ENCODE peak calls at places on chromosomes 4 and X, in five cellular contexts. B is SW480; L is activated T-cell treated with anti-CD3 and anti-CD28 coated beads, Interleukin-2, amount 50 U/mL, for 1 hour; U is central memory CD8-positive, alpha-beta T cell; Q is HCT116. T is an unnamed sample.
A peak's percentile ranks its signal among the peaks of the same experiment; 100 is the strongest.

GRCh38 chr4:53943345-53944085 is 120.9 kb downstream of the CHIC2 start:
- DNase-seq in B (peak; percentile 6), L (no peak), U (no peak), Q (peak; percentile 85), T (peak; percentile 98)

GRCh38 chr4:113467581-113467980 is 294.0 kb downstream of the CAMK2D start:
- DNase-seq in B (peak; percentile 7), L (no peak), U (no peak), Q (no peak), T (no peak)

GRCh38 chrX:115017455-115017854 is at the start of gene IL13RA2:
- DNase-seq in B (no peak), L (no peak), U (no peak), Q (no peak), T (no peak)

GRCh38 chr4:55475394-55476243 is 71.1 kb downstream of the CLOCK start:
- DNase-seq in B (no peak), L (no peak), U (no peak), Q (no peak), T (no peak)

GRCh38 chrX:1105671-1106419 is 106.6 kb downstream of the CRLF2 start:
- DNase-seq in B (no peak), L (no peak), U (no peak), Q (no peak), T (no peak)

GRCh38 chrX:13827693-13828092 is 10.8 kb upstream of the GPM6B start:
- DNase-seq in B (no peak), L (no peak), U (no peak), Q (no peak), T (no peak)

GRCh38 chr4:109375778-109376414 is 57.7 kb upstream of the SEC24B start:
- DNase-seq in B (no peak), L (no peak), U (no peak), Q (no peak), T (no peak)

GRCh38 chr4:56130609-56131150 is 181.9 kb downstream of the CEP135 start:
- DNase-seq in B (no peak), L (no peak), U (no peak), Q (no peak), T (no peak)

GRCh38 chr4:73257995-73258667 is 467 bp downstream of the ANKRD17 start:
- DNase-seq in B (peak; percentile 20), L (no peak), U (no peak), Q (no peak), T (no peak)

GRCh38 chr4:183798921-183799307 is 106.2 kb upstream of the STOX2 start:
- DNase-seq in B (peak; percentile 1), L (no peak), U (no peak), Q (no peak), T (peak; percentile 21)

GRCh38 chrX:53082773-53083616 is 828 bp downstream of the TSPYL2 start:
- DNase-seq in B (no peak), L (peak; percentile 25), U (peak; percentile 12), Q (no peak), T (no peak)

GRCh38 chrX:134258202-134258601 is 21.2 kb downstream of the CCDC160 start:
- DNase-seq in B (no peak), L (no peak), U (no peak), Q (no peak), T (no peak)

GRCh38 chr4:185106353-185106752 is 36.7 kb upstream of the SLC25A4 start:
- DNase-seq in B (no peak), L (no peak), U (no peak), Q (no peak), T (no peak)

GRCh38 chr4:152591361-152591760 is 55.5 kb upstream of the FBXW7 start:
- DNase-seq in B (no peak), L (peak; percentile 35), U (no peak), Q (no peak), T (no peak)

GRCh38 chrX:106906361-106906760 is 3.2 kb upstream of the RIPPLY1 start:
- DNase-seq in B (no peak), L (no peak), U (no peak), Q (no peak), T (peak; percentile 67)

GRCh38 chrX:14014526-14014925 is 15.2 kb downstream of the GEMIN8 start:
- DNase-seq in B (no peak), L (no peak), U (no peak), Q (no peak), T (no peak)

GRCh38 chr4:80134936-80135701 is 62.1 kb upstream of the ANTXR2 start:
- DNase-seq in B (no peak), L (no peak), U (no peak), Q (no peak), T (no peak)

GRCh38 chrX:39899876-39900787 is 197.6 kb downstream of the BCOR start:
- DNase-seq in B (no peak), L (no peak), U (no peak), Q (no peak), T (no peak)

GRCh38 chr4:156889616-156890594 is 81.7 kb downstream of the PDGFC start:
- DNase-seq in B (no peak), L (no peak), U (no peak), Q (no peak), T (peak; percentile 96)

GRCh38 chrX:2425281-2426071 is 75.3 kb downstream of the DHRSX start:
- DNase-seq in B (no peak), L (no peak), U (no peak), Q (no peak), T (peak; percentile 15)

GRCh38 chr4:174545268-174545667 is 23.0 kb upstream of the HPGD start:
- DNase-seq in B (no peak), L (no peak), U (no peak), Q (no peak), T (no peak)

GRCh38 chr4:37664696-37665095 is 21.5 kb downstream of the RELL1 start:
- DNase-seq in B (no peak), L (no peak), U (no peak), Q (no peak), T (no peak)

GRCh38 chr4:125321709-125322362 is 7.1 kb downstream of the FAT4 start:
- DNase-seq in B (no peak), L (no peak), U (no peak), Q (no peak), T (peak; percentile 63)

GRCh38 chr4:88735554-88735953 is 37.9 kb upstream of the NAP1L5 start:
- DNase-seq in B (no peak), L (no peak), U (no peak), Q (no peak), T (no peak)

GRCh38 chr4:41590591-41590990 is 52.6 kb downstream of the LIMCH1 start:
- DNase-seq in B (no peak), L (no peak), U (no peak), Q (no peak), T (peak; percentile 96)

GRCh38 chrX:44432641-44433040 is 89.2 kb upstream of the EFHC2 start:
- DNase-seq in B (no peak), L (no peak), U (no peak), Q (peak; percentile 8), T (no peak)